ENCODE peak calls at places on chromosomes 13 and 19, in five cellular contexts. K is mucosa of descending colon, M is neural progenitor cell, E is psoas muscle, Z is nephron progenitor cell. T is an unnamed sample.

GRCh38 chr13:108618233-108618632 is 11.2 kb upstream of the MYO16 start:
- DNase-seq in M (no peak), Z (no peak), E (no peak), K (no peak), T (no peak)

GRCh38 chr13:113864303-113864890 is 521 bp upstream of the GAS6 start:
- DNase-seq in M (no peak), K (no peak), E (no peak), Z (no peak), T (no peak)

GRCh38 chr19:22286151-22286810 is at the start of gene ZNF729:
- DNase-seq in K (no peak), E (no peak), M (no peak), Z (no peak), T (no peak)

GRCh38 chr13:67123165-67123564 is 107.0 kb downstream of the PCDH9 start:
- DNase-seq in Z (no peak), E (no peak), M (no peak), K (no peak), T (no peak)

GRCh38 chr19:9673912-9674668 is 810 bp downstream of the ZNF562 start:
- DNase-seq in Z (no peak), M (no peak), K (no peak), E (no peak), T (no peak)

GRCh38 chr13:19618925-19619324 is 14.5 kb upstream of the MPHOSPH8 start:
- DNase-seq in K (no peak), Z (peak; percentile 6), E (no peak), M (peak; percentile 36), T (peak; percentile 27)

GRCh38 chr13:114122591-114123211 is 9.7 kb downstream of the RASA3 start:
- DNase-seq in E (no peak), Z (no peak), K (peak; percentile 55), M (no peak), T (no peak)

GRCh38 chr19:23799321-23799720 is 40.6 kb upstream of the ZNF681 start:
- DNase-seq in M (no peak), K (no peak), E (no peak), Z (no peak), T (no peak)

GRCh38 chr13:112991611-112992010 is 22.6 kb downstream of the MCF2L start:
- DNase-seq in M (no peak), E (no peak), K (no peak), Z (no peak), T (no peak)

GRCh38 chr13:36090592-36090991 is 40.6 kb downstream of the DCLK1 start:
- DNase-seq in E (no peak), M (no peak), Z (no peak), K (no peak), T (no peak)

GRCh38 chr13:84479656-84480055 is 597.4 kb upstream of the SLITRK1 start:
- DNase-seq in K (no peak), M (no peak), E (no peak), Z (no peak), T (no peak)

DNA sequence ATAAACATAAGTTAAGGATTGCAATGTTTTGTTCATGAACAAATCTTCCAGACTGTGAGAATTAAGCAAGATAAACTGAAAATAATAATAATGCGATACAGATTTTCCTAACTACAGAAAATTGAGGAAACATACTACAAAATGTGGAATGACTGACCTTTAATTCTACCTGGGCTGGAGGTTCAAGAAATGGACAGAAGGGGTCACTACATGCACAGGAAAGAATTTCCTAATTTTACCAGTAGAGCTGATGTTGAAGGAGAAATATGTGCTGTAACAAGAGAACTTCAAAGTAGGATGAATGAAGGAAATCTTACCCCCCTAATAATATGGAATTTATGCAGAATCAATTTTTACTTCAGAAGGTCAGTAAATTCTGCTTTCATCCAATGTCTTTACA is 62.3 kb downstream of the ZNF627 start:
- DNase-seq in Z (no peak), M (no peak), E (no peak), K (no peak), T (no peak)
- TF ChIP-seq CTCF in Z (no peak), M (peak; percentile 48), E (no peak), K (no peak), T (peak; percentile 52)

GRCh38 chr13:100817897-100818296 is 143.3 kb upstream of the TMTC4 start:
- DNase-seq in K (no peak), Z (no peak), M (no peak), E (no peak), T (no peak)
- TF ChIP-seq CTCF in K (no peak), Z (no peak), M (no peak), E (no peak), T (no peak)

GRCh38 chr13:21583496-21583895 is 20.5 kb downstream of the MICU2 start:
- DNase-seq in M (peak; percentile 65), K (no peak), E (no peak), Z (no peak), T (peak; percentile 30)
- TF ChIP-seq CTCF in M (no peak), K (no peak), E (no peak), Z (no peak), T (no peak)

DNA sequence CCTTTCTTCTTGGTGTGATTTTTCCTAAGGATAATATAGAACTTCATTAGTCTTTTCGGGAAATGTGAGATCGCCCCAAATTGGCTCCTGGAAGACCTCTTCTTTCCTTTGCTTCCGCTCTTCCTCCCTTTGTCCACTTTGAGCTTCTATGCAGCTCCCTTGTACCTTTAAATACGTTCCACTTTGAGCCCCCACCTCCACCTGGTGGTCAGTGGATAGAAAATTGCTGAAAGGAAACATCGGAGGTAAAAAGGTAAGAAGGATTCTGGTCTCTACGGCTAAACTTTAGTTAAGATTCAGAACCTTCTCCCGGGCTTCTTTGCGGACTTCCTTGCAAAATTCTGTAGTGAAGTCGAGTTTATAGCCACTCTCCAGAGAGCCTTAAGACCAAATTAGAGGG is 55.0 kb upstream of the TM9SF2 start:
- DNase-seq in M (no peak), E (no peak), Z (no peak), K (no peak), T (no peak)
- TF ChIP-seq CTCF in M (peak; percentile 40), E (no peak), Z (peak; percentile 9), K (no peak), T (peak; percentile 35)

DNA sequence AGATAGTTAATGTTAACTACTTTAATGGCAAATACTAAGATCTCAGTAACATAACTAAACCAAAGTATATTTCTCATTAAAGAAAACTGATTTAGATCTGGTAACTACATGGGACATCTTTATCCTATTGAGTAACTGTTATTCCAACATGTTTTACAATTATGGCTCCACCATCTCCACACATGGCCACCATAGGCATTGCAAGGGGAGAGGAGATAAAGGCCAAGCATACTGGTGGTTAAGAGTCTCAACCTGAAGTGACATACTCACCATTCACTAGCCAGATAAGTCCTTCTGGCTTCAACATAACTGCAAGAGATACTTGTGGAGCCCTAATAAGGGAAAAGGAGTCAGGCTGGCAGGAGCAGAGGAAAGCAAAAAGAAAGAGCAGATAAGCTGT is 1586.4 kb upstream of the SPRY2 start:
- DNase-seq in M (peak; percentile 6), K (no peak), Z (no peak), E (no peak), T (peak; percentile 13)
- TF ChIP-seq CTCF in M (peak; percentile 37), K (no peak), Z (peak; percentile 17), E (no peak), T (peak; percentile 49)

GRCh38 chr19:19055701-19056100 is 8.1 kb upstream of the SLC25A42 start:
- DNase-seq in M (no peak), E (no peak), K (no peak), Z (no peak), T (no peak)
- TF ChIP-seq CTCF in M (no peak), E (no peak), K (no peak), Z (no peak), T (no peak)

DNA sequence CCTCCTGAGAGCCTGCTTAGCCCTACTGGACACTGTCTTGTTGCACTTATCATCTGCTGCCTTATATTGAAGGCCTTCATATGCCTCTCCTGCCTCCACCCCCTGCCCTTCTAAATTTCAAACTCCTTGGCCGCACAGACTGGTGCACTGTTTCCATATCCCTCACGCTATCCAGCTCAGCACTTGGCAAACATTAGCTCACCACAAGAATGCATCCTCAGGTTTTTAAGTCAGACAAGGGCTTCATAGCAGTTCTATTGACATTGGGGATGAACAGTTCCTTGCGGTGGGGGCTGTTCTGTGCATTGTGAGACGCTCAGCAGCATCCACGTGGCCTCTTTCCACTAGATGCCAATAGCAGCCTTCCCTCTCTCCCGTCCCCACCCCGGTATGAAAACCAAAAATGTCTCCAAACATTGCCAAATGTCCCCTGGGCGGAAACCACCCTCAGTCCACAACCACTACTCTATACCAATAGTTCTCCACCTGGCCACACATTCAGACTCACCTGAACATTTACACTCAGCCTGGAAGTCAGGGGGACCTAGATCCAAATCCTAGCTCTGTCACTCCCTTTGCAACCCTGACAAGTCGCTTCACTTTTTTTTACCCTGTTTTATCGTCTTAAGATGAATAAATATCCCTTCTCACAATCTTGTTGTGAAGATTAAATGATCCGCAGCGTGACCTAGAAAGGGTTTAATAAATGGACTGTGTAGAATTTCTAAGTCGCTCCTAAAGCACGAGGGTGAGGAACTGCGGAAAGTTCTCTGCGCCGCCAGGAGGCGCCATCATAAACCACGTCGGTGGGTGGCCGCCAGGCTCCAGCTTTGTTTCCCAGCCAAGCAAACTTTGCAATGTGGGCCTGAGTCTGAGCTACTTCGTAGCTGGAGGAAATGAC is 3.6 kb upstream of the CEACAM3 start:
- DNase-seq in M (peak; percentile 79), Z (peak; percentile 47), E (peak; percentile 28), K (no peak), T (peak; percentile 68)
- TF ChIP-seq CTCF in M (peak; percentile 83), Z (peak; percentile 52), E (peak; percentile 20), K (peak; percentile 50), T (peak; percentile 83)

GRCh38 chr13:54536112-54536511 is 1507.5 kb downstream of the OLFM4 start:
- DNase-seq in Z (no peak), M (peak; percentile 39), K (no peak), E (no peak), T (no peak)
- TF ChIP-seq CTCF in Z (peak; percentile 21), M (peak; percentile 60), K (no peak), E (no peak), T (peak; percentile 22)

GRCh38 chr19:34534206-34534605 is 52.6 kb downstream of the WTIP start:
- DNase-seq in K (no peak), Z (no peak), M (no peak), E (no peak), T (no peak)
- TF ChIP-seq CTCF in K (no peak), Z (no peak), M (no peak), E (no peak), T (no peak)

T was measured in BE2C.